ENCODE peak calls at places on chromosome 21, in four cellular contexts. R is ovary, U is breast epithelium, X is gastrocnemius medialis. K is an unnamed sample.

GRCh38 chr21:24007592-24007991 is 1599.7 kb downstream of the MRPL39 start:
- DNase-seq in X (no peak), U (no peak), R (no peak), K (no peak)

GRCh38 chr21:42575111-42575510 is 61.5 kb downstream of the SLC37A1 start:
- DNase-seq in U (peak), R (peak), X (no peak), K (no peak)

GRCh38 chr21:31456201-31456600 is 112.1 kb upstream of the TIAM1 start:
- DNase-seq in X (no peak), R (no peak), U (no peak), K (no peak)

GRCh38 chr21:38780879-38781278 is 24.9 kb upstream of the ETS2 start:
- DNase-seq in U (no peak), R (no peak), X (no peak), K (no peak)

GRCh38 chr21:29296452-29296851 is 2.3 kb upstream of the BACH1 start:
- DNase-seq in U (no peak), R (no peak), X (no peak), K (no peak)

GRCh38 chr21:35779690-35780570 is 280.4 kb downstream of the SETD4 start:
- DNase-seq in U (no peak), R (no peak), X (no peak), K (no peak)

GRCh38 chr21:37873655-37874054 is 42.6 kb downstream of the KCNJ6 start:
- DNase-seq in X (no peak), U (no peak), R (no peak), K (no peak)

GRCh38 chr21:42051788-42052187 is 19.3 kb upstream of the UMODL1 start:
- DNase-seq in R (no peak), U (no peak), X (no peak), K (no peak)

GRCh38 chr21:42381347-42381984 is 14.4 kb downstream of the TMPRSS3 start:
- DNase-seq in R (no peak), X (no peak), U (no peak), K (no peak)

GRCh38 chr21:42685036-42685435 is 31.6 kb downstream of the PDE9A start:
- DNase-seq in U (no peak), X (no peak), R (no peak), K (no peak)

GRCh38 chr21:42002421-42002958 is 7.7 kb downstream of the ZBTB21 start:
- DNase-seq in U (no peak), R (no peak), X (no peak), K (no peak)

GRCh38 chr21:37337831-37338230 is 28.7 kb upstream of the DYRK1A start:
- DNase-seq in R (no peak), U (no peak), X (no peak), K (no peak)

GRCh38 chr21:26849428-26850115 is 4.4 kb upstream of the ADAMTS1 start:
- DNase-seq in U (no peak), X (no peak), R (no peak), K (no peak)

GRCh38 chr21:28516011-28516410 is 476.7 kb downstream of the LTN1 start:
- DNase-seq in U (no peak), X (no peak), R (no peak), K (no peak)

GRCh38 chr21:37461494-37461893 is 94.9 kb downstream of the DYRK1A start:
- DNase-seq in U (no peak), R (no peak), X (no peak), K (no peak)

GRCh38 chr21:31459457-31459856 is 115.4 kb upstream of the TIAM1 start:
- DNase-seq in R (no peak), U (no peak), X (no peak), K (no peak)

GRCh38 chr21:38306407-38306806 is 49.6 kb downstream of the KCNJ15 start:
- DNase-seq in R (no peak), U (no peak), X (no peak), K (no peak)

GRCh38 chr21:29208666-29209059 is 78.2 kb downstream of the MAP3K7CL start:
- DNase-seq in R (no peak), X (no peak), U (no peak), K (no peak)

GRCh38 chr21:42234026-42234425 is 15.1 kb downstream of the ABCG1 start:
- DNase-seq in X (no peak), U (no peak), R (no peak), K (no peak)

GRCh38 chr21:36396314-36396713 is 11.1 kb downstream of the CHAF1B start:
- DNase-seq in R (no peak), U (no peak), X (peak), K (no peak)

GRCh38 chr21:36676039-36676950 is 22.6 kb upstream of the SIM2 start:
- DNase-seq in X (no peak), U (no peak), R (no peak), K (no peak)

GRCh38 chr21:35664683-35665082 is 395.6 kb downstream of the SETD4 start:
- DNase-seq in X (no peak), U (no peak), R (no peak), K (no peak)

DNA sequence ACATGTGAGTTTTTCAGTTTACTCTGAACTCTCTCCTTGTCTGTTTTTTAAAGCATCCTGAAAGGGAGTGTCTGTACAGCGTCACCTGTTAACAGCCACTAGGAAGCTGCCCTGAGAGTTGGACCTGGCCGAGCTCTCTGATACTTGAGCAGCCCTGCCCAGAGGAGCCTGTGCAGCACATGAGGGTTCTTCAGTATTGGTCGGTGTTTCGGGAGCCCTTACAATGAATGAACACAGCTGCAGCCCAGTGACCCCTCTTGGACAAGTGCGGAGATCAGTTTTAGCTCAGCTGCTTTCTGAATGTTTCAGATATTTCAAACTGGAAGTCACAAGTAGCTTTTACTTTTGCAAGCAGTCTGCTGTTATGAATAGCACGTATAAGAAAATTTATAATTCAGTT is 39.2 kb downstream of the ADARB1 start:
- DNase-seq in U (no peak), R (no peak), X (no peak), K (no peak)
- H3K27ac ChIP-seq in U (no peak), R (no peak), X (no peak), K (no peak)

DNA sequence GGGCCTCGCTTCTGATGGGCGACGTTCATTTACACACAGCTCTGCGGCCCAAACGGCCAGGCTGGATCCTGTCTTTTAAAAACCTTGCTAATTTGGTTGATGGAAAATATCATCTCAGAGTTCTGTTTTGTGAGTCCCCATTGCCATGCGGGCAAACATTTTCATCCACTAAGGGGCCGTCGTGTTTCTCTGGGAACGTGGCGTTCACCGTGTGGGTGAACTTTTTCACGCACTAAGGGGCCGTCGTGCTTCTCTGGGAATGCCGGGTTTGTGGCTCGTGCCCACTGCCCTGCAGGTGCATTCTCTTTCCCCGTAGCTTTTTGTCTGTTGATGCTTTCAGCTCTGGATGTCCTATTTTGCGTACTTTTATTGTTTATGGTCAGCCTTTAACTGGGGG is 6.8 kb downstream of the COL18A1 start:
- DNase-seq in U (no peak), X (no peak), R (peak), K (no peak)
- H3K27ac ChIP-seq in U (no peak), X (no peak), R (no peak), K (no peak)

DNA sequence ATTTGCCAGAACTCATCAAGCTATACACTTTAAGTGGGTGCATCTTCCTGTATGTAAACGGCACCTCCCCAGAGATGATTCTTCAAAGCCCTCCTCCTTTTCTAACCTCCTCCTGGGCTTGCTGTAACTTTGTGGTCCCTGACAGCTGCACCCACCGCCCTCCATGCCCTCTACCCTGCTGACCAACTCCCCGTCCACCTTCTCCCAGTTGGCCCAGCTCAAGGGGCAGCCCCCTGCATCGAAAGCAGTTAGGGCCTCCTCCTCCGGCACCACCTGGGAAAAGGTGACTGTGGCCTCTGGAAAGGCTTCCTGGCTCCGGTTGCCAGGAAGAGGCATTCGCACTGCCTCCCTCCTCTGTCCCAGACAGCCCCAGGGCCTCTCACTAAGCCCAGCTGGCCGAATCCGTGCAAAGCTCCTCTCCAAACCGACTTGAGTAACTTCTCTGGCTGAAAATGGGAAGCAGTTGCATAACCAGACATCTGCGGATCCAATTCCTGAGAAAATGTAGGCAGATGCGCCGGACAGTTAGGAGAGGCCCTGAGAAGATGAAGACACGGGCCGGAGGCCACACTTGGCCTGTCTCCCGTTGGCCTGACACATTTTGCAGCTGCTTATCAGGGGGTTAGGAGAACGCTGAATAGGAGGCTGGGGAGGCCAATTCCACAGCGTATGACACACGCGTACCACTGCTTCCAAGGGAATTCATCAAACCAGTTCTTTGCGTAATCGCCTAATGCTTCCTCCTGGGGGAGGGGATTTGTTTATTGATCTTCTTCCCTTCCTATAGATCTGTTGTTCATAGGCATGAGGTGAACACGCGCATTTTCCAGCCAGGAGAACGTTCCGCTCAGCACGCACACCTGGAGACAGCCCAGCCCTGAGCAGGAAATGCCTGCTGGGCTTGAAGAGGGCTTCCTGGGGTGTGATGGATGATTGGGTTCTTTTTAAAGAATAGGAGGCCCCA is 48.7 kb upstream of the COL6A2 start:
- DNase-seq in R (peak), U (peak), X (peak), K (no peak)
- H3K27ac ChIP-seq in R (peak), U (peak), X (peak), K (no peak)

GRCh38 chr21:40683349-40683748 is 163.6 kb downstream of the DSCAM start:
- DNase-seq in U (no peak), X (no peak), R (no peak), K (no peak)
- H3K27ac ChIP-seq in U (no peak), X (no peak), R (no peak), K (no peak)

GRCh38 chr21:33229776-33230517 is at the start of gene IFNAR2:
- DNase-seq in U (no peak), X (peak), R (peak), K (peak)

GRCh38 chr21:33234618-33235520 is 5.1 kb downstream of the IFNAR2 start:
- DNase-seq in X (no peak), R (no peak), U (no peak), K (no peak)

GRCh38 chr21:33230518-33231324 is 983 bp downstream of the IFNAR2 start:
- DNase-seq in R (peak), U (no peak), X (no peak), K (no peak)

GRCh38 chr21:33231526-33231925 is 1.8 kb downstream of the IFNAR2 start:
- DNase-seq in R (no peak), U (no peak), X (no peak), K (no peak)

GRCh38 chr21:33232640-33233039 is 2.9 kb downstream of the IFNAR2 start:
- DNase-seq in X (no peak), U (no peak), R (no peak), K (no peak)
- H3K27ac ChIP-seq in X (peak), U (peak), R (no peak), K (no peak)

GRCh38 chr21:45293214-45293725 is 5.6 kb upstream of the POFUT2 start:
- DNase-seq in R (no peak), U (no peak), X (no peak), K (no peak)
- H3K27ac ChIP-seq in R (peak), U (peak), X (peak), K (peak)

GRCh38 chr21:43775190-43775589 is 918 bp downstream of the CSTB start:
- DNase-seq in R (no peak), U (no peak), X (no peak), K (no peak)
- H3K27ac ChIP-seq in R (no peak), U (no peak), X (peak), K (peak)

DNA sequence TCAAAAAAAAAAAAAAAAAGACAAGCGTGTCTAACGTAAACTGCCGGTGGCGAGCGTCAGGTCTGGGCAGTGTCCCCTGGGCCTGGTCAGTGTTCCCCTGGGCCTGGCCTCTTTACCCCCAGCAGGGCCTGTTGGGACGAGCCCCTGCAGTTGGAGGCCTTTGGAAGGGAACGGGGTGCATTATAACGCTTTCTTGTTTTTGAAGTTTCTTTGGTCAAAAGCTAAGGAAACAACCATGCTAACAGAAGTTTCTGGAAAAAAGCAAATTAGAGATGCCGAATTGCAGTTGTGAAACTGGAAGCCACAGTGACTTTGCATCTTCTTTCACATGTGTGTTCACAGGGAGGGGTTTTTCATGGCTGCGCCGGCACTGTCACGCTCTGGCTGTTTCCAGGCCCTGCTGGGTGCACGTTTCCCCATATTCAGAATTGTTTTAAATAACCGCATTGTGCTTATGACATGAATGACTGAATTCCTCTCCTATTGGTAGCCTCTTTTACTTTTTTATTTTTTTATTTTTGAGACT is 16.0 kb downstream of the RRP1 start:
- DNase-seq in R (no peak), U (no peak), X (no peak), K (no peak)
- H3K27ac ChIP-seq in R (no peak), U (no peak), X (no peak), K (no peak)

DNA sequence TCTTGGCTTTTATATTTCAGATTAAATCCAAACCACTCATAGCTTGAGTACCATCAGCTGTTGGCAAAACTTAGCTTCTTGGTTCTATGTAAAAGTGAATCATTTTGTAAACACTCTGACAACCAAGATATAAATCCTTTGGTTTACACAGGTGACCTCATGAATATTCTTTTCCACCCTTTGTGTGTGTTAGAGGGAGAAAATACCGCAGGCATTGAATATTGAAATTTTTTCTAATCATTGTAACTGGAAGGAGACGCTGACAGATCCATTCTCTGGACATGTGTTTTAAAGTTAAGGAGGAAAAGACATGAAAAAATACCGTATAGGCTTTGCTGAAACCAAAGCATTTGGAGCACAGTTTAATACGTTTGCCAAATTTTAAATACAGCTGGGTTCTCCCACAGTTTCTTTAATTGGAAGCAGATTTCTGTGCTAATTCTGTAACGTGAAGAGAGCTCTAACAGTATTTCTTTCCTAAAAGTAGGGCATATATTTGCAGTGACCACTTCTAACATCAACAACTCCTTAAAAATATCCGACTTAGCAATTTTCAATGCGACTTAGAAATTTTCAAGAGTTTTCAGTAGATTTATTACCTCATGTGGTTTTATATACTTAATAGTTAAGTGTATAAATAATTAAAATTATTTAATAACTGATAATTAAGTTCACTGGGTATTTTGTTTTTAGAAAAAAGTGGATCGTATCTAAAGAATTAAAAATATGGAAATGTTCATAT is 388.2 kb downstream of the USP25 start:
- DNase-seq in U (no peak), R (no peak), X (no peak), K (no peak)
- H3K27ac ChIP-seq in U (peak), R (no peak), X (peak), K (no peak)

K was measured in substantia nigra.